ENCODE peak calls at places on chromosomes 6 and 20, in four cellular contexts. Y, N, J and K are unnamed samples.

GRCh38 chr6:106608080-106608668 is 21.1 kb downstream of the RTN4IP1 start:
- DNase-seq in Y (no peak), N (peak; percentile 29), J (peak; percentile 80), K (peak; percentile 3)

GRCh38 chr20:24098886-24099285 is 110.3 kb upstream of the GGTLC1 start:
- DNase-seq in Y (peak; percentile 53), N (no peak), J (no peak), K (no peak)

GRCh38 chr6:75602164-75602896 is 650 bp downstream of the SENP6 start:
- DNase-seq in Y (peak; percentile 65), N (peak; percentile 18), J (peak; percentile 85), K (peak; percentile 52)

GRCh38 chr6:92329416-92329815 is 1089.9 kb downstream of the EPHA7 start:
- DNase-seq in Y (no peak), N (no peak), J (no peak), K (no peak)

GRCh38 chr6:113719056-113719455 is 138.1 kb upstream of the MARCKS start:
- DNase-seq in Y (no peak), N (no peak), J (no peak), K (no peak)

GRCh38 chr20:32435449-32436107 is 77.4 kb downstream of the ASXL1 start:
- DNase-seq in Y (no peak), N (no peak), J (no peak), K (no peak)

GRCh38 chr6:3868544-3868943 is 19.4 kb downstream of the FAM50B start:
- DNase-seq in Y (no peak), N (no peak), J (no peak), K (no peak)

GRCh38 chr20:41138527-41139226 is 1.3 kb downstream of the PLCG1 start:
- DNase-seq in Y (no peak), N (no peak), J (peak; percentile 40), K (no peak)

GRCh38 chr6:63066053-63066704 is 145.1 kb upstream of the FKBP1C start:
- DNase-seq in Y (no peak), N (no peak), J (peak; percentile 25), K (no peak)

GRCh38 chr6:108423982-108424695 is 129.3 kb downstream of the AFG1L start:
- DNase-seq in Y (no peak), N (no peak), J (peak; percentile 15), K (no peak)

GRCh38 chr6:138692978-138693909 is 80.3 kb upstream of the CCDC28A start:
- DNase-seq in Y (peak; percentile 6), N (peak; percentile 41), J (peak; percentile 89), K (peak; percentile 52)

GRCh38 chr20:43824699-43825402 is 89.8 kb upstream of the TOX2 start:
- DNase-seq in Y (no peak), N (peak; percentile 11), J (peak; percentile 93), K (no peak)

GRCh38 chr20:51128198-51128597 is 105.3 kb upstream of the KCNG1 start:
- DNase-seq in Y (no peak), N (no peak), J (no peak), K (no peak)

GRCh38 chr6:137247724-137248123 is 28.5 kb upstream of the IFNGR1 start:
- DNase-seq in Y (no peak), N (no peak), J (no peak), K (no peak)